ENCODE peak calls at places on chromosomes 11 and 22, in four cellular contexts. O, T, G and B are unnamed samples.

GRCh38 chr11:71459767-71460320 is 6.8 kb downstream of the NADSYN1 start:
- DNase-seq in O (no peak), T (no peak), G (no peak), B (no peak)

GRCh38 chr22:24379536-24379935 is 47.9 kb upstream of the ADORA2A start:
- DNase-seq in O (no peak), T (no peak), G (no peak), B (no peak)

GRCh38 chr11:16511109-16511806 is 154.9 kb upstream of the SOX6 start:
- DNase-seq in O (no peak), T (peak; percentile 38), G (peak; percentile 1), B (no peak)

GRCh38 chr22:37932821-37933578 is 20.4 kb downstream of the C22orf23 start:
- DNase-seq in O (no peak), T (no peak), G (no peak), B (peak; percentile 75)

GRCh38 chr11:15114501-15115475 is at the start of gene INSC:
- DNase-seq in O (no peak), T (no peak), G (peak; percentile 15), B (no peak)

GRCh38 chr11:71364806-71365205 is 83.4 kb downstream of the DHCR7 start:
- DNase-seq in O (no peak), T (no peak), G (no peak), B (no peak)

GRCh38 chr11:24637520-24637919 is 140.7 kb downstream of the LUZP2 start:
- DNase-seq in O (no peak), T (no peak), G (no peak), B (no peak)

GRCh38 chr11:125516266-125516665 is 20.2 kb upstream of the FEZ1 start:
- DNase-seq in O (no peak), T (no peak), G (no peak), B (no peak)

GRCh38 chr22:49565516-49565855 is 262.2 kb downstream of the BRD1 start:
- DNase-seq in O (no peak), T (no peak), G (no peak), B (peak; percentile 5)

GRCh38 chr11:96155627-96156378 is 187.2 kb downstream of the MAML2 start:
- DNase-seq in O (peak; percentile 59), T (peak; percentile 91), G (peak; percentile 98), B (peak; percentile 85)

GRCh38 chr22:45253039-45253641 is 12.4 kb upstream of the KIAA0930 start:
- DNase-seq in O (no peak), T (no peak), G (no peak), B (no peak)

GRCh38 chr11:10310301-10310841 is 5.5 kb downstream of the ADM start:
- DNase-seq in O (no peak), T (no peak), G (peak; percentile 41), B (no peak)

GRCh38 chr11:50030193-50030592 is 2.5 kb upstream of the OR4C45 start:
- DNase-seq in O (no peak), T (no peak), G (no peak), B (no peak)

GRCh38 chr11:128548655-128549255 is 38.6 kb downstream of the ETS1 start:
- DNase-seq in O (peak; percentile 15), T (no peak), G (peak; percentile 72), B (no peak)

GRCh38 chr11:94794287-94795168 is 26.4 kb downstream of the AMOTL1 start:
- DNase-seq in O (peak; percentile 88), T (peak; percentile 94), G (peak; percentile 96), B (peak; percentile 72)

GRCh38 chr11:10893713-10894112 is 35.9 kb upstream of the ZBED5 start:
- DNase-seq in O (no peak), T (no peak), G (peak; percentile 59), B (no peak)

GRCh38 chr11:121063728-121064127 is 37.3 kb upstream of the TECTA start:
- DNase-seq in O (no peak), T (no peak), G (no peak), B (no peak)

GRCh38 chr11:66619080-66619554 is 2.7 kb downstream of the RBM14 start:
- DNase-seq in O (no peak), T (peak; percentile 25), G (peak; percentile 88), B (no peak)

GRCh38 chr22:28802595-28803087 is 2.3 kb upstream of the XBP1 start:
- DNase-seq in O (no peak), T (no peak), G (no peak), B (no peak)

GRCh38 chr11:36372101-36372767 is 76.1 kb downstream of the PRR5L start:
- DNase-seq in O (no peak), T (no peak), G (peak; percentile 95), B (no peak)

GRCh38 chr11:45412033-45412432 is 125.9 kb upstream of the SYT13 start:
- DNase-seq in O (no peak), T (no peak), G (peak; percentile 22), B (no peak)

GRCh38 chr11:119324124-119324665 is 7.3 kb upstream of the MCAM start:
- DNase-seq in O (no peak), T (no peak), G (no peak), B (no peak)

GRCh38 chr11:33452806-33453205 is 195.6 kb downstream of the HIPK3 start:
- DNase-seq in O (no peak), T (peak; percentile 74), G (peak; percentile 85), B (no peak)

GRCh38 chr11:134483857-134484256 is 71.8 kb upstream of the B3GAT1 start:
- DNase-seq in O (no peak), T (no peak), G (no peak), B (no peak)

GRCh38 chr11:59221438-59221837 is 8.7 kb upstream of the MPEG1 start:
- DNase-seq in O (no peak), T (no peak), G (peak; percentile 79), B (no peak)

GRCh38 chr11:29317669-29318068 is 699.2 kb downstream of the KCNA4 start:
- DNase-seq in O (no peak), T (no peak), G (no peak), B (no peak)

GRCh38 chr11:132844956-132845355 is 687.3 kb downstream of the OPCML start:
- DNase-seq in O (no peak), T (peak; percentile 86), G (peak; percentile 76), B (no peak)

DNA sequence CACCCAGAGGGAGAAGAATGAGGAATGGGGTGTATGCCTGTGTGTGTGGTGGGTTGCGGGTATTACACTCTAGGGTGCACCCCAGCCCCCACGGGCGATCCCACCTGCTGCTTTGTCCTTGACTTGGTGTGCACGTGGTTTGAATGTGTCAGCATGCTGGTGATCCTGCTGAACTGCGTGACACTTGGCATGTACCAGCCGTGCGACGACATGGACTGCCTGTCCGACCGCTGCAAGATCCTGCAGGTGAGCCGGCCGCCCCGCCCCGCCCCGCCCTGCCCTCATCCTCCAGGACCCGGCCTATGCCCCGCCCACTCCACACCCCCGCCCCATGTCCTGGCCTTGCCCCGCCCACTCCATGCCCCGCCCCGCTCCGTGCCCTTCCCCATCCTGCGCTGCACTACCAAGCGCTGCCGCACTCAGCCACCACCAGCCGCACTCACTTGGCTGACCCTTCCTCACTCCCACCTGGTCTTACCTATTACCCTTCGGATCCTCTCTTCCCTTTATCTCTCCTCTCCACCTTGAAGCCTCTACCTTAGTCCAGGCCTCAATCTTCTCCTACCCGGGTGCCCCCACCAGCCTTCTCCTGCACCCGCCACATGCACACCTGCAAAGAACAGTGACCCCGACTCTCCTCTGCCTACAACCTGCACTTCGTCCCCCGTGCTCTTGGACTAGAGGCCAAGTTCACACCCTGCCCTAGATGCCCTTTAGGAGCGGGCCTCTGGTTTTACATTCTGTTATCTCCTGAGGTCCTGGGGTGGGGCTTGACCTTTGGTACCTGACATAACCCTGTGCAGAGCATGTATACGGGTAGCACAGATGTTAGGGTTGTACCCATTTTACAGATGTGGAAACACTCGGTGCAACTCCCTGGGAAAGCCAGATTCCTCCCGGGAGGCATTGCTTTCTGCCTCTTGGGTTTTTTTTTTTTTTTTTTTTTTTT is 27.7 kb downstream of the CACNA1I start:
- DNase-seq in O (no peak), T (no peak), G (no peak), B (no peak)
- TF ChIP-seq CTCF in O (no peak), T (no peak), G (peak; percentile 7), B (no peak)

DNA sequence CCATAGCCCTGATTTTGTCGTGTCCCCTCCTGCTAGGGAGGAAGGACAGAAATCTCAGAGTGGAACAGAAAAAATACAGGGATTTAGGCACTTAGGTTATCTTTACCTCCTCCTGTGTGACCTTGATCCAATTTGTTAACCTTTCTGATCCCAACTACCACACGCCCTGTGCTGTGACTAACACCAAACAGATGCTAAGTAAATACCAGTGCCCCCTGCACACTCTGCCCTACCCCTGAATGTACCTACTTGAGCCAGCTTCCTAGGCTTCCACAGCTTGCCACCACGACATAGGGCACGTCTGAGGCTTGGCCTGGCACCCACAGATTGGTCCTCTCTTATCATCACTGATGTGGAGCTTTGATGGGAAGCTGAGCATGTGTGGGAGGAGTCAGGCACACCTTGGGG is 9.2 kb downstream of the MYO18B start:
- DNase-seq in O (no peak), T (no peak), G (no peak), B (no peak)
- H3K4me3 ChIP-seq in O (no peak overlapping the region), T (no peak overlapping the region), G (no peak overlapping the region), B (no peak overlapping the region)

GRCh38 chr11:7689239-7689638 is 15.9 kb upstream of the CYB5R2 start:
- DNase-seq in O (no peak), T (no peak), G (no peak), B (no peak)

GRCh38 chr11:7690648-7691047 is 15.6 kb downstream of the OVCH2 start:
- DNase-seq in O (no peak), T (no peak), G (peak; percentile 62), B (no peak)

GRCh38 chr11:7691759-7692334 is 14.4 kb downstream of the OVCH2 start:
- DNase-seq in O (no peak), T (no peak), G (peak; percentile 30), B (no peak)

GRCh38 chr11:7696424-7696823 is 9.9 kb downstream of the OVCH2 start:
- DNase-seq in O (no peak), T (no peak), G (no peak), B (no peak)

DNA sequence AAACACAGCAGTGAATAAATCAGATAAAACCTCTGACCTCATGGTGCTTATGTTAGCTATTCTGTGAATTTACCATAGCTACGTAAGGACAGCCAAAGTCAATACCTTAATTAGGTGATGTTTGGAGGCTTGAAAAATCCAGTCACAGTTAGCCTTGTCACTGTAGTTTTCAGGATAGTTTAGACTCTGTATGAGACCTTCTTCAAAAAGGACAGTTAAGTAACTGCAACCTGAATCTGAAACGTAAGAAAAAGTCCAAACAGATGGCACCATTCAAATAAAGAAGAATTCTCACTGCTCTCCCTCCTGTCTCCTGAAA is 11.4 kb downstream of the OVCH2 start:
- DNase-seq in O (no peak), T (no peak), G (no peak), B (no peak)
- TF ChIP-seq CTCF in O (no peak), T (no peak), G (no peak), B (no peak)

DNA sequence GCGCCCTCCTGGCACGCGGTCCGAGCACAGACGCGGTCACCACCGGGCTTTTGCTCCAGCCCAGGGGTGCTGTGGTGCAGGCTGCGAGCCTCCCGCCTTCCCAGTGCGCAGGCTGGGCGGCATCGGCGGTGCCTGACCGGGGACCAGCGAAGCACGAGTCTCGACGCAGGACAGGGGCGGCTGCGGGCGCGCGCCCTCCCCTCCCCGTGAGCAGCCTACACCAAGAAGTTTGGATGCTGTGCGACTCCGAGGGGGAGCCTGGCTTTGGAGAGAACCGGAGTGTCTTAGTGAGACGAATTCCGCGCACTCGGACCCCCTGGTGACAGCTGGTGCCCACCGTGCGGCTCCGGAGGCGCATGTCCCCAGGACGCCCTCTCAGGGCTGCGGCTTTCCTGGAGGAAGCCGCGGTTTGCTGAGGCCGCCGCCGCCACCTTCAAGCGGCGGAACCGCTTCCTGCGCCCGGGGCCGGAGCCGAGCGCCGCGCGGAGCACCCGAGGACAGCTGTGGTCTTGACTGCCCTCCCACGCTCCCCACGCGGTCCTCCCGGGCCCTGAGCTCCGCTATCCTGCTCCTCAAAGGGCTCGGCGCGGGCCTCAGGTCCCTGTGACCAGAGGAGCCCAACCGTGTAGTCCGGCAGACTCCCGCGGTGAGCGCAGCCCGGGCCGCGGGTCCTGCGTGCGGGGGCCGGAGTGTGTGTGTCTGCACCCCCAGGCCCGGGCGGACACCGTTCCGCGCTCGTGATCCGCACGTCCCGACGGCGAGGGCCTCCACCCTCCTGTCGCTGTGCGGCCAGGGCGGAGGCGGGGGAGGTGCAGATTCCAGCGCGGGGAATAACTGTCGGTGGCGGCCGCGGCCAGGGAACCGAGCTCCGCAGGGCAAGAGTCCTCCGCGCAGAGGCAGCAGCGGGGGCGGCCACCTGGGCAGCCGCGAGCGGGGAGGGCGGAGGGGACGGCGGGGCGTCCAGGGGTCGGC is 1.7 kb downstream of the FGF3 start:
- DNase-seq in O (no peak), T (no peak), G (no peak), B (no peak)
- H3K4me3 ChIP-seq in O (no peak overlapping the region), T (no peak overlapping the region), G (no peak overlapping the region), B (no peak overlapping the region)